ENCODE peak calls at places on chromosomes 2 and 18, in seven cellular contexts. One of them, this sample, is unnamed.

GRCh38 chr2:116719841-116720240 is 1094.7 kb upstream of the DDX18 start:
- DNase-seq in transverse colon: no peak
- DNase-seq in RPMI7951: peak
- DNase-seq in NCI-H774: peak
- DNase-seq in islet precursor cell: no peak
- DNase-seq in HFFc6: no peak
- DNase-seq in brain microvascular endothelial cell: peak
- DNase-seq in this sample: no peak

GRCh38 chr2:88690591-88691338 is 708 bp upstream of the RPIA start:
- DNase-seq in transverse colon: peak
- DNase-seq in RPMI7951: peak
- DNase-seq in HFFc6: no peak
- DNase-seq in islet precursor cell: no peak
- DNase-seq in NCI-H774: peak
- DNase-seq in brain microvascular endothelial cell: no peak
- DNase-seq in this sample: no peak

GRCh38 chr18:2627821-2628276 is 27.7 kb upstream of the SMCHD1 start:
- DNase-seq in islet precursor cell: peak
- DNase-seq in RPMI7951: peak
- DNase-seq in HFFc6: peak
- DNase-seq in NCI-H774: no peak
- DNase-seq in brain microvascular endothelial cell: no peak
- DNase-seq in transverse colon: no peak
- DNase-seq in this sample: no peak

GRCh38 chr18:46073474-46074331 is 1.6 kb upstream of the PSTPIP2 start:
- DNase-seq in HFFc6: peak
- DNase-seq in NCI-H774: peak
- DNase-seq in islet precursor cell: peak
- DNase-seq in brain microvascular endothelial cell: peak
- DNase-seq in transverse colon: peak
- DNase-seq in RPMI7951: peak
- DNase-seq in this sample: no peak

GRCh38 chr18:25074925-25075693 is 276.9 kb downstream of the ZNF521 start:
- DNase-seq in transverse colon: no peak
- DNase-seq in RPMI7951: no peak
- DNase-seq in HFFc6: no peak
- DNase-seq in NCI-H774: no peak
- DNase-seq in islet precursor cell: no peak
- DNase-seq in brain microvascular endothelial cell: no peak
- DNase-seq in this sample: no peak

GRCh38 chr2:66789741-66790140 is 354.8 kb downstream of the MEIS1 start:
- DNase-seq in transverse colon: no peak
- DNase-seq in islet precursor cell: no peak
- DNase-seq in HFFc6: no peak
- DNase-seq in brain microvascular endothelial cell: no peak
- DNase-seq in NCI-H774: no peak
- DNase-seq in RPMI7951: no peak
- DNase-seq in this sample: no peak

GRCh38 chr2:44297431-44297830 is 22.2 kb downstream of the SLC3A1 start:
- DNase-seq in RPMI7951: no peak
- DNase-seq in NCI-H774: no peak
- DNase-seq in brain microvascular endothelial cell: no peak
- DNase-seq in HFFc6: no peak
- DNase-seq in transverse colon: no peak
- DNase-seq in islet precursor cell: no peak
- DNase-seq in this sample: no peak

GRCh38 chr2:80545420-80546192 is 241.1 kb upstream of the LRRTM1 start:
- DNase-seq in RPMI7951: no peak
- DNase-seq in islet precursor cell: peak
- DNase-seq in NCI-H774: no peak
- DNase-seq in HFFc6: no peak
- DNase-seq in brain microvascular endothelial cell: no peak
- DNase-seq in transverse colon: no peak
- DNase-seq in this sample: no peak

GRCh38 chr2:112627060-112628040 is 18.4 kb upstream of the SLC20A1 start:
- DNase-seq in RPMI7951: peak
- DNase-seq in islet precursor cell: peak
- DNase-seq in brain microvascular endothelial cell: peak
- DNase-seq in NCI-H774: no peak
- DNase-seq in HFFc6: peak
- DNase-seq in transverse colon: no peak
- DNase-seq in this sample: no peak

GRCh38 chr2:148888003-148888501 is 13.0 kb downstream of the KIF5C start:
- DNase-seq in HFFc6: no peak
- DNase-seq in transverse colon: no peak
- DNase-seq in RPMI7951: no peak
- DNase-seq in islet precursor cell: no peak
- DNase-seq in brain microvascular endothelial cell: no peak
- DNase-seq in NCI-H774: peak
- DNase-seq in this sample: peak

GRCh38 chr2:47653909-47654789 is 128.8 kb upstream of the MSH6 start:
- DNase-seq in NCI-H774: no peak
- DNase-seq in brain microvascular endothelial cell: peak
- DNase-seq in HFFc6: no peak
- DNase-seq in islet precursor cell: peak
- DNase-seq in RPMI7951: peak
- DNase-seq in transverse colon: peak
- DNase-seq in this sample: no peak

GRCh38 chr2:10091182-10091932 is 11.1 kb upstream of the CYS1 start:
- DNase-seq in islet precursor cell: no peak
- DNase-seq in RPMI7951: no peak
- DNase-seq in NCI-H774: no peak
- DNase-seq in brain microvascular endothelial cell: no peak
- DNase-seq in HFFc6: no peak
- DNase-seq in transverse colon: peak
- DNase-seq in this sample: no peak

GRCh38 chr2:109331864-109332848 is 203.2 kb downstream of the SH3RF3 start:
- DNase-seq in HFFc6: peak
- DNase-seq in transverse colon: peak
- DNase-seq in brain microvascular endothelial cell: peak
- DNase-seq in RPMI7951: peak
- DNase-seq in islet precursor cell: peak
- DNase-seq in NCI-H774: no peak
- DNase-seq in this sample: no peak

GRCh38 chr2:184599875-184600227 is 1.5 kb downstream of the ZNF804A start:
- DNase-seq in NCI-H774: no peak
- DNase-seq in HFFc6: no peak
- DNase-seq in brain microvascular endothelial cell: no peak
- DNase-seq in transverse colon: no peak
- DNase-seq in RPMI7951: no peak
- DNase-seq in islet precursor cell: no peak
- DNase-seq in this sample: no peak

GRCh38 chr2:150860301-150860700 is 372.8 kb upstream of the RND3 start:
- DNase-seq in brain microvascular endothelial cell: no peak
- DNase-seq in transverse colon: no peak
- DNase-seq in RPMI7951: no peak
- DNase-seq in islet precursor cell: no peak
- DNase-seq in NCI-H774: peak
- DNase-seq in HFFc6: no peak
- DNase-seq in this sample: no peak

GRCh38 chr18:43422483-43422882 is 145.2 kb upstream of the SYT4 start:
- DNase-seq in brain microvascular endothelial cell: peak
- DNase-seq in transverse colon: no peak
- DNase-seq in RPMI7951: no peak
- DNase-seq in NCI-H774: peak
- DNase-seq in HFFc6: no peak
- DNase-seq in islet precursor cell: no peak
- DNase-seq in this sample: no peak

GRCh38 chr2:163794635-163795034 is 58.8 kb upstream of the FIGN start:
- DNase-seq in islet precursor cell: no peak
- DNase-seq in transverse colon: no peak
- DNase-seq in RPMI7951: no peak
- DNase-seq in brain microvascular endothelial cell: no peak
- DNase-seq in NCI-H774: no peak
- DNase-seq in HFFc6: no peak
- DNase-seq in this sample: no peak

GRCh38 chr2:40113997-40114396 is 334.9 kb upstream of the THUMPD2 start:
- DNase-seq in HFFc6: no peak
- DNase-seq in RPMI7951: no peak
- DNase-seq in brain microvascular endothelial cell: no peak
- DNase-seq in islet precursor cell: no peak
- DNase-seq in transverse colon: no peak
- DNase-seq in NCI-H774: no peak
- DNase-seq in this sample: no peak

GRCh38 chr2:218260742-218261423 is at the start of gene GPBAR1:
- DNase-seq in HFFc6: no peak
- DNase-seq in brain microvascular endothelial cell: no peak
- DNase-seq in RPMI7951: no peak
- DNase-seq in transverse colon: peak
- DNase-seq in NCI-H774: no peak
- DNase-seq in islet precursor cell: peak
- DNase-seq in this sample: no peak

GRCh38 chr2:146246017-146246733 is 1598.7 kb upstream of the ACVR2A start:
- DNase-seq in RPMI7951: peak
- DNase-seq in islet precursor cell: no peak
- DNase-seq in transverse colon: no peak
- DNase-seq in NCI-H774: no peak
- DNase-seq in HFFc6: peak
- DNase-seq in brain microvascular endothelial cell: peak
- DNase-seq in this sample: no peak

GRCh38 chr2:20443276-20443920 is 3.5 kb upstream of the RHOB start:
- DNase-seq in islet precursor cell: peak
- DNase-seq in NCI-H774: peak
- DNase-seq in transverse colon: peak
- DNase-seq in RPMI7951: peak
- DNase-seq in brain microvascular endothelial cell: no peak
- DNase-seq in HFFc6: no peak
- DNase-seq in this sample: no peak

GRCh38 chr18:23752796-23753195 is 63.5 kb downstream of the LAMA3 start:
- DNase-seq in islet precursor cell: no peak
- DNase-seq in HFFc6: no peak
- DNase-seq in brain microvascular endothelial cell: no peak
- DNase-seq in RPMI7951: no peak
- DNase-seq in transverse colon: no peak
- DNase-seq in NCI-H774: no peak
- DNase-seq in this sample: no peak

GRCh38 chr2:199458017-199458805 is 472 bp upstream of the SATB2 start:
- DNase-seq in NCI-H774: no peak
- DNase-seq in HFFc6: peak
- DNase-seq in RPMI7951: peak
- DNase-seq in islet precursor cell: peak
- DNase-seq in transverse colon: no peak
- DNase-seq in brain microvascular endothelial cell: no peak
- DNase-seq in this sample: no peak

GRCh38 chr2:240256704-240257637 is 116.5 kb upstream of the OTOS start:
- DNase-seq in NCI-H774: no peak
- DNase-seq in brain microvascular endothelial cell: no peak
- DNase-seq in RPMI7951: no peak
- DNase-seq in HFFc6: no peak
- DNase-seq in islet precursor cell: no peak
- DNase-seq in transverse colon: no peak
- DNase-seq in this sample: no peak

GRCh38 chr18:29979884-29980283 is 1062.7 kb downstream of the DSC3 start:
- DNase-seq in NCI-H774: no peak
- DNase-seq in RPMI7951: no peak
- DNase-seq in transverse colon: no peak
- DNase-seq in HFFc6: no peak
- DNase-seq in brain microvascular endothelial cell: no peak
- DNase-seq in islet precursor cell: no peak
- DNase-seq in this sample: no peak

GRCh38 chr2:12126325-12126724 is 379.9 kb downstream of the LPIN1 start:
- DNase-seq in NCI-H774: no peak
- DNase-seq in islet precursor cell: no peak
- DNase-seq in HFFc6: no peak
- DNase-seq in RPMI7951: no peak
- DNase-seq in transverse colon: no peak
- DNase-seq in brain microvascular endothelial cell: no peak
- DNase-seq in this sample: no peak

GRCh38 chr18:33181016-33181415 is 259.5 kb downstream of the CCDC178 start:
- DNase-seq in RPMI7951: no peak
- DNase-seq in transverse colon: no peak
- DNase-seq in brain microvascular endothelial cell: no peak
- DNase-seq in NCI-H774: no peak
- DNase-seq in islet precursor cell: no peak
- DNase-seq in HFFc6: no peak
- DNase-seq in this sample: no peak

GRCh38 chr2:34241905-34242740 is 643.0 kb upstream of the FAM98A start:
- DNase-seq in islet precursor cell: no peak
- DNase-seq in HFFc6: no peak
- DNase-seq in transverse colon: no peak
- DNase-seq in brain microvascular endothelial cell: no peak
- DNase-seq in NCI-H774: no peak
- DNase-seq in RPMI7951: no peak
- DNase-seq in this sample: no peak

GRCh38 chr2:59301466-59302402 is 1060.6 kb upstream of the FANCL start:
- DNase-seq in transverse colon: peak
- DNase-seq in NCI-H774: no peak
- DNase-seq in brain microvascular endothelial cell: peak
- DNase-seq in islet precursor cell: peak
- DNase-seq in RPMI7951: peak
- DNase-seq in HFFc6: peak
- DNase-seq in this sample: no peak

GRCh38 chr18:59516356-59517155 is 157.5 kb upstream of the LMAN1 start:
- DNase-seq in RPMI7951: peak
- DNase-seq in brain microvascular endothelial cell: peak
- DNase-seq in islet precursor cell: peak
- DNase-seq in transverse colon: peak
- DNase-seq in NCI-H774: no peak
- DNase-seq in HFFc6: peak
- DNase-seq in this sample: no peak

GRCh38 chr2:105575626-105576025 is 169.1 kb upstream of the NCK2 start:
- DNase-seq in HFFc6: no peak
- DNase-seq in RPMI7951: no peak
- DNase-seq in NCI-H774: no peak
- DNase-seq in brain microvascular endothelial cell: no peak
- DNase-seq in transverse colon: no peak
- DNase-seq in islet precursor cell: no peak
- DNase-seq in this sample: no peak

GRCh38 chr18:62825382-62825781 is 110.0 kb downstream of the PHLPP1 start:
- DNase-seq in brain microvascular endothelial cell: no peak
- DNase-seq in transverse colon: no peak
- DNase-seq in HFFc6: no peak
- DNase-seq in islet precursor cell: no peak
- DNase-seq in NCI-H774: no peak
- DNase-seq in RPMI7951: no peak
- DNase-seq in this sample: no peak

GRCh38 chr18:21449367-21450250 is 150.9 kb downstream of the ESCO1 start:
- DNase-seq in brain microvascular endothelial cell: no peak
- DNase-seq in transverse colon: no peak
- DNase-seq in RPMI7951: no peak
- DNase-seq in islet precursor cell: no peak
- DNase-seq in HFFc6: no peak
- DNase-seq in NCI-H774: no peak
- DNase-seq in this sample: no peak

GRCh38 chr2:16330571-16331351 is 334.9 kb downstream of the CYRIA start:
- DNase-seq in brain microvascular endothelial cell: no peak
- DNase-seq in NCI-H774: no peak
- DNase-seq in islet precursor cell: peak
- DNase-seq in HFFc6: no peak
- DNase-seq in RPMI7951: no peak
- DNase-seq in transverse colon: no peak
- DNase-seq in this sample: no peak

GRCh38 chr2:43019025-43019367 is 207.4 kb downstream of the ZFP36L2 start:
- DNase-seq in brain microvascular endothelial cell: no peak
- DNase-seq in islet precursor cell: no peak
- DNase-seq in RPMI7951: no peak
- DNase-seq in transverse colon: peak
- DNase-seq in HFFc6: no peak
- DNase-seq in NCI-H774: no peak
- DNase-seq in this sample: no peak

GRCh38 chr2:168521342-168521741 is 65.3 kb downstream of the CERS6 start:
- DNase-seq in brain microvascular endothelial cell: peak
- DNase-seq in islet precursor cell: no peak
- DNase-seq in RPMI7951: peak
- DNase-seq in NCI-H774: no peak
- DNase-seq in HFFc6: no peak
- DNase-seq in transverse colon: no peak
- DNase-seq in this sample: no peak

GRCh38 chr2:135782231-135782630 is 40.6 kb downstream of the UBXN4 start:
- DNase-seq in brain microvascular endothelial cell: no peak
- DNase-seq in islet precursor cell: no peak
- DNase-seq in HFFc6: no peak
- DNase-seq in NCI-H774: no peak
- DNase-seq in transverse colon: no peak
- DNase-seq in RPMI7951: no peak
- DNase-seq in this sample: no peak

This sample was measured in activated B cell treated with CpG ODN at 0.5 μM for 24 hours.